ENCODE peak calls at places on chromosomes 3 and 15, in five cellular contexts. S is heart right ventricle, Y is astrocyte, P is fibroblast of pulmonary artery, I is RWPE1. A is an unnamed sample.

GRCh38 chr15:77546870-77547269 is 85.8 kb downstream of the LINGO1 start:
- DNase-seq in S (no peak), I (no peak), Y (no peak), P (no peak), A (no peak)

GRCh38 chr15:96296264-96296663 is 34.2 kb upstream of the NR2F2 start:
- DNase-seq in P (peak), S (no peak), I (peak), Y (peak), A (peak)

GRCh38 chr15:99628374-99629001 is 62.7 kb downstream of the MEF2A start:
- DNase-seq in S (no peak), Y (no peak), P (no peak), I (no peak), A (no peak)

GRCh38 chr15:101056366-101057334 is 137.5 kb downstream of the LRRK1 start:
- DNase-seq in Y (no peak), P (peak), S (no peak), I (no peak), A (no peak)

GRCh38 chr3:177525987-177526712 is 328.9 kb upstream of the TBL1XR1 start:
- DNase-seq in S (no peak), Y (peak), P (peak), I (no peak), A (no peak)

GRCh38 chr3:183959214-183959613 is 58.5 kb downstream of the ABCC5 start:
- DNase-seq in P (no peak), S (no peak), Y (no peak), I (peak), A (peak)

GRCh38 chr15:77135181-77135580 is 64.3 kb upstream of the TSPAN3 start:
- DNase-seq in Y (no peak), P (no peak), I (no peak), S (no peak), A (no peak)

GRCh38 chr3:58349792-58350626 is 17.3 kb downstream of the PXK start:
- DNase-seq in I (no peak), Y (no peak), P (no peak), S (no peak), A (peak)

GRCh38 chr3:71142440-71143161 is 440.9 kb downstream of the FOXP1 start:
- DNase-seq in P (no peak), Y (no peak), S (no peak), I (no peak), A (no peak)

GRCh38 chr15:91302588-91303439 is 202.8 kb downstream of the SV2B start:
- DNase-seq in I (peak), Y (peak), S (no peak), P (peak), A (peak)

GRCh38 chr15:73746288-73746687 is 6.9 kb downstream of the INSYN1 start:
- DNase-seq in S (no peak), P (no peak), I (no peak), Y (no peak), A (no peak)

GRCh38 chr15:48897144-48897814 is 19.3 kb downstream of the EID1 start:
- DNase-seq in Y (peak), S (no peak), I (no peak), P (peak), A (no peak)

GRCh38 chr3:193897288-193897687 is 238.7 kb upstream of the HES1 start:
- DNase-seq in P (peak), I (no peak), Y (no peak), S (peak), A (no peak)

GRCh38 chr3:4271834-4272233 is 31.3 kb upstream of the SETMAR start:
- DNase-seq in P (peak), Y (peak), S (no peak), I (peak), A (peak)

GRCh38 chr3:52670621-52671521 is 14.8 kb downstream of the PBRM1 start:
- DNase-seq in Y (peak), S (no peak), P (peak), I (peak), A (peak)

GRCh38 chr3:9669720-9670432 is 20.6 kb downstream of the MTMR14 start:
- DNase-seq in Y (no peak), S (no peak), I (no peak), P (peak), A (no peak)

GRCh38 chr3:120838441-120839091 is 69.4 kb upstream of the STXBP5L start:
- DNase-seq in P (no peak), Y (no peak), I (no peak), S (no peak), A (no peak)

GRCh38 chr3:123843668-123844067 is 40.5 kb downstream of the MYLK start:
- DNase-seq in Y (peak), S (no peak), I (no peak), P (peak), A (no peak)

GRCh38 chr3:76231258-76231657 is 445.9 kb upstream of the ZNF717 start:
- DNase-seq in S (no peak), Y (no peak), I (no peak), P (no peak), A (no peak)

DNA sequence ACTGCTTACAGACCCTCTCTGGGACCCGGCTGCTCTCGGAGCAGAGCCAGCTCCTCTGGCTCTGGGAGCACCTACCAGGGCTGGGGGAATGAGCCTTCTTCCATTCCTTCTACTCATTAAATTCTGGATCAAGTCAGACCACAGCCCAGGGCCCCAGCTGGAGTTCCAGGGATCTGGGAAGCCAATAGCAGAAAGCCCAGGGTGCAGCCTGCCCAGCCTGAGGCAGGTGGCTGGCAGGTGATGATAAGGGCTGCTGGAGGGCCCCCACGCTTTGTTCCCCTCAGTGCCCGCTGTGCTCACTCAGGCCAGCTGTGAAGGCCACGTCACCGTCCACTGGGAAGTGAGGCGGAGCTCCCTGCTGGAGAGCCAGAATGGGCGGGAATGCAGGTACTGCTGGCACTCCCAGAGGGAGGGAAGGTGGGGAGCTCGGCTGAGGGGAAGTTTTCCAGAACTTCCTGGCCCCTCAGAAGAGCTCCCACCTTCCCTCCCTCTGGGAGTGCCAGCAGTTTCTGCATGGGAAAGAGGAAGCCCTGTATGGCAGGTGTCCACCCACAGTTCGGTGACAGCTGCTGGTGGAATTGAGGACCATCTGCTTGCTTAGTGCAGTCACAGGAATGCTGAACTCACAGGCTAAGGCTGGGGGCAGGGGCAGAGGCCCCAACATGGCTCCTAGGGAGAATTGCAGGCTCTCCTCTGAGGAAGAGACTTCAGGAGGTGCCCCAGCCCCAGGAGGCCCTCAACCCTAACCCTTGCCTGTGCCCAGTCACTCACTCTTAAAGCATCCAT is 12.7 kb upstream of the RTP3 start:
- DNase-seq in Y (no peak), S (no peak), I (no peak), P (no peak), A (no peak)
- TF ChIP-seq CTCF in Y (no peak), S (no peak), I (no peak), P (no peak), A (no peak)

DNA sequence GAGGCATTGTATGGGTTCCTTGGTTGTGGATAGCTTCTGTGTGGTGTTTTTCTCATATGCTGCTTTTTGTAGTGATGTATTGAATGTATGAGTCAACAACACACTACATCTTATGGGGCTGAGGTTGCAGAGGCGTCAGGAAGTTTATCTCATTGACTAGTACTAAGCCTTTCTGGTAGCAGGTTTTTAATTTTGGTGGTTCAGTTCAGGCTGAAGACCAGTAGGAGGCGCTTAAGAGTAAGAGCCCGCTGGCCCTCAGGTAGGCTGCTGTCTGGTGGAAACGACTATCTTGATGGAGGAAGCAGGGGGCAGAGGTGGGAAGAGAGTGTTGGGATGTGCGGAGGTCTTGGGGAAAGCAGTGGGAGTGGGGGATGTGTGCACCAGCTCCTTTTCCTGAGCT is 62.4 kb downstream of the RTP4 start:
- DNase-seq in Y (no peak), P (no peak), S (no peak), I (no peak), A (no peak)
- TF ChIP-seq CTCF in Y (no peak), P (peak), S (no peak), I (no peak), A (no peak)

GRCh38 chr3:23240386-23240785 is 37.3 kb downstream of the UBE2E2 start:
- DNase-seq in P (no peak), Y (no peak), I (no peak), S (no peak), A (no peak)
- TF ChIP-seq CTCF in P (no peak), Y (no peak), I (no peak), S (no peak), A (no peak)

DNA sequence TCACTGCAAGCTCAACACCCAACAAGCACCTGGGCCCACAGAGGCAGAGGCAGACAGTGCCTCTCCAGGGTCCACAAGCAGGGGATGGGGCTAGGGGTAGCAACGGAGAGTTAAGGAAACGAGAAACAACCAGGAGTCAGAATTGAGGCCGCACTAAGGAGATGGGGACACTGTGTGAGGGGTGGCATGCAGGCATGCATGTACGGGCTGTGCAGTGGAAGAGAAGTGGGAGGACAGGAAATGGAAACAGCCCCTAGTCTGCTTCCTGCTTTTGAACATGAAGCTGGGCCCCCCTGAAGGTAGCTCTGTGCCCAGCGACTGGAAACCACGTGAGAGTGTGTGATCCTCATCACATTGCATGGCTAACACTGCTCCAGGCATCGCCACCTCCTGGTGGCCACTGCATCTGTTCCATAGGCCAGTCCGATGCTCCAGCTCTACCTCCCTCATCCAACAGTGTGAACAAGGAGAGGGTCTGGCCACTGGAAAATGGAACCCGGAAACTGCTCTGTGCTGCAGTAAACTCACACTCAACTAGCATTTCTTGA is 44.0 kb downstream of the XXYLT1 start:
- DNase-seq in P (peak), Y (no peak), I (no peak), S (no peak), A (no peak)
- TF ChIP-seq CTCF in P (peak), Y (peak), I (no peak), S (peak), A (peak)

DNA sequence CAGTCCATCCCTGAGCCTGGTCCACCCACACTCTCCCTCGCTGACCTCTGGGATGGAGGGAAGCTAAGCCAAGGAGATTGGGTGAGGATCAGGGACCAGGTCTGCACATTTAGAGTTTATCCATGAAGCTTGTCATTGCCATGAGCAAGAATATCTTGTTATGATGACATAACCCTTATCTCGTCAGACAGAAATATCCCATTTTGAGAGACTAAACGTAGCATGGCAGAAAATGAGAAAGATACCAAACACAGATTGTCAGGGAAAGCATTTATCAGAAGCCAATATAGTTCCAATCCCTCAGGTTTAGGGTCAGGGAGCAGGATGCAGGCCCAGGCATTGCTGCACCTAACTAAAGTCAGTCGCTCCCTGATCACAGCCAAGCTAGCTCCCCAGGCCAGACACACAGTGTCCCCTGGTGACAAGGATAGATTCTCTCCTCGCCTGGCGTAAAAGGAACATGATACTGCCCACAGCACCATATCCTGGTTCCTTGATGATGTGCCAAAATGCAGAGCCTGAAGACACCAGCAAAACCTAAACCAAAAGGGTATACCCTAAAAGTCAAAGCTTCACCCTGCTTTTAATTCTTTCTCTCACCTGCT is 66.9 kb downstream of the DCLK3 start:
- DNase-seq in S (no peak), Y (no peak), I (no peak), P (no peak), A (no peak)
- TF ChIP-seq CTCF in S (no peak), Y (no peak), I (no peak), P (no peak), A (no peak)

GRCh38 chr3:121975702-121976302 is 46.2 kb downstream of the ILDR1 start:
- DNase-seq in P (no peak), Y (no peak), S (no peak), I (no peak), A (peak)
- TF ChIP-seq CTCF in P (no peak), Y (no peak), S (no peak), I (no peak), A (no peak)

GRCh38 chr3:74139648-74140047 is 474.8 kb downstream of the CNTN3 start:
- DNase-seq in Y (no peak), S (no peak), I (no peak), P (no peak), A (no peak)
- TF ChIP-seq CTCF in Y (no peak), S (no peak), I (no peak), P (no peak), A (no peak)

GRCh38 chr3:127177226-127177625 is 15.7 kb upstream of the PRR23E start:
- DNase-seq in S (no peak), P (peak), Y (no peak), I (no peak), A (peak)
- TF ChIP-seq CTCF in S (peak), P (no peak), Y (no peak), I (no peak), A (peak)

GRCh38 chr3:141305436-141305835 is 62.9 kb upstream of the ZBTB38 start:
- DNase-seq in Y (no peak), P (peak), S (no peak), I (no peak), A (peak)
- TF ChIP-seq CTCF in Y (no peak), P (peak), S (no peak), I (no peak), A (peak)